ENCODE peak calls at places on chromosomes 16 and 17, in ten cellular contexts. M is activated CD8-positive, alpha-beta memory T cell treated with anti-CD3 and anti-CD28 coated beads for 48 hours; Z is astrocyte of the cerebellum; D is NCI-H1436; R is effector memory CD4-positive, alpha-beta T cell; P is thoracic aorta; Y is SK-N-SH; U is CD8-positive, alpha-beta memory T cell; N is body of pancreas; K is GF-D8. H is an unnamed sample.

GRCh38 chr16:71255721-71256120 is 25.2 kb upstream of the HYDIN start:
- DNase-seq in M (no peak), Z (no peak), D (no peak), R (no peak), P (no peak), Y (peak), U (no peak), N (no peak), K (no peak), H (no peak)

GRCh38 chr16:7086842-7087616 is 245.6 kb upstream of the RBFOX1 start:
- DNase-seq in M (no peak), Z (no peak), D (peak), R (no peak), P (no peak), Y (peak), U (no peak), N (no peak), K (no peak), H (peak)

GRCh38 chr16:27894441-27894840 is 169.1 kb downstream of the GSG1L start:
- DNase-seq in M (no peak), Z (no peak), D (no peak), R (no peak), P (no peak), Y (no peak), U (no peak), N (no peak), K (no peak), H (no peak)

GRCh38 chr17:48262982-48263586 is 155.5 kb downstream of the SNX11 start:
- DNase-seq in M (no peak), Z (no peak), D (no peak), R (no peak), P (no peak), Y (no peak), U (no peak), N (no peak), K (no peak), H (no peak)

GRCh38 chr17:8785547-8786412 is 13.4 kb downstream of the MFSD6L start:
- DNase-seq in M (peak), Z (peak), D (peak), R (peak), P (peak), Y (peak), U (peak), N (peak), K (no peak), H (peak)

GRCh38 chr16:50627419-50627818 is 53.7 kb downstream of the SNX20 start:
- DNase-seq in M (no peak), Z (no peak), D (peak), R (peak), P (peak), Y (peak), U (peak), N (no peak), K (no peak), H (no peak)

GRCh38 chr17:7888184-7888920 is at the start of gene CHD3:
- DNase-seq in M (no peak), Z (no peak), D (no peak), R (peak), P (no peak), Y (no peak), U (peak), N (peak), K (no peak), H (peak)

GRCh38 chr16:29315916-29316517 is 90.5 kb downstream of the NPIPB11 start:
- DNase-seq in M (no peak), Z (no peak), D (no peak), R (no peak), P (no peak), Y (peak), U (no peak), N (no peak), K (no peak), H (peak)

GRCh38 chr16:29862383-29862883 is 593 bp downstream of the CDIPT start:
- DNase-seq in M (no peak), Z (no peak), D (no peak), R (no peak), P (no peak), Y (peak), U (no peak), N (no peak), K (no peak), H (no peak)

GRCh38 chr16:85471469-85472431 is 141.4 kb upstream of the GSE1 start:
- DNase-seq in M (no peak), Z (no peak), D (no peak), R (no peak), P (no peak), Y (no peak), U (no peak), N (no peak), K (no peak), H (no peak)

GRCh38 chr17:41966453-41967140 is at the start of gene CNP:
- DNase-seq in M (peak), Z (peak), D (peak), R (peak), P (peak), Y (peak), U (peak), N (peak), K (peak), H (peak)

GRCh38 chr17:50209472-50210248 is 8.2 kb upstream of the COL1A1 start:
- DNase-seq in M (no peak), Z (peak), D (no peak), R (no peak), P (peak), Y (peak), U (no peak), N (peak), K (no peak), H (peak)

GRCh38 chr17:34671191-34671590 is 91.8 kb downstream of the TMEM132E start:
- DNase-seq in M (no peak), Z (no peak), D (no peak), R (no peak), P (no peak), Y (no peak), U (no peak), N (no peak), K (no peak), H (no peak)

GRCh38 chr16:276360-277077 is 775 bp upstream of the RGS11 start:
- DNase-seq in M (no peak), Z (no peak), D (no peak), R (no peak), P (no peak), Y (no peak), U (no peak), N (no peak), K (no peak), H (no peak)

GRCh38 chr17:64277831-64278562 is 14.9 kb upstream of the TEX2 start:
- DNase-seq in M (no peak), Z (no peak), D (no peak), R (no peak), P (no peak), Y (no peak), U (no peak), N (no peak), K (no peak), H (no peak)

GRCh38 chr16:69402448-69402847 is 16.6 kb upstream of the TERF2 start:
- DNase-seq in M (no peak), Z (no peak), D (no peak), R (no peak), P (no peak), Y (no peak), U (no peak), N (no peak), K (peak), H (no peak)

GRCh38 chr16:19014456-19014855 is 30.7 kb downstream of the TMC7 start:
- DNase-seq in M (no peak), Z (no peak), D (no peak), R (no peak), P (no peak), Y (no peak), U (no peak), N (no peak), K (no peak), H (no peak)

GRCh38 chr17:74780443-74781238 is 4.5 kb upstream of the NAT9 start:
- DNase-seq in M (no peak), Z (no peak), D (no peak), R (no peak), P (no peak), Y (peak), U (peak), N (no peak), K (peak), H (peak)

H was measured in SK-N-DZ.